ENCODE peak calls at places on chromosomes 6 and 20, in ten cellular contexts. V, E, O, L, K, C, S, U, I and P are unnamed samples.

GRCh38 chr20:57330998-57331397 is 1.4 kb downstream of the SPO11 start:
- DNase-seq in O (no peak), K (no peak), L (no peak), V (no peak), C (no peak), S (no peak), I (no peak), U (no peak), E (no peak), P (no peak)

GRCh38 chr6:46023216-46023915 is 7.7 kb upstream of the CLIC5 start:
- DNase-seq in U (no peak), C (no peak), S (no peak), E (no peak), K (no peak), O (no peak), V (no peak), L (no peak), I (no peak), P (no peak)

GRCh38 chr20:62012631-62013030 is 53.0 kb downstream of the TAF4 start:
- DNase-seq in U (no peak), V (no peak), S (no peak), C (no peak), E (no peak), K (no peak), L (no peak), O (no peak), I (no peak), P (no peak)

GRCh38 chr6:89413006-89413400 is 930 bp upstream of the RRAGD start:
- DNase-seq in O (no peak), K (no peak), C (no peak), L (no peak), V (no peak), U (no peak), I (peak; percentile 44), E (no peak), S (no peak), P (no peak)

GRCh38 chr20:2151805-2152727 is 50.4 kb downstream of the STK35 start:
- DNase-seq in U (no peak), O (peak; percentile 44), S (no peak), I (peak; percentile 69), C (peak; percentile 64), V (no peak), L (peak; percentile 40), E (no peak), K (no peak), P (no peak)

GRCh38 chr6:65410309-65410708 is 296.7 kb downstream of the EYS start:
- DNase-seq in I (no peak), C (no peak), U (no peak), K (no peak), E (no peak), V (no peak), O (no peak), S (no peak), L (no peak), P (no peak)

GRCh38 chr6:113050979-113051378 is 703.8 kb downstream of the RFPL4B start:
- DNase-seq in E (no peak), S (no peak), U (no peak), V (no peak), L (no peak), I (no peak), K (peak; percentile 59), C (no peak), O (no peak), P (no peak)

GRCh38 chr6:124795879-124796838 is 166.1 kb upstream of the RNF217 start:
- DNase-seq in I (no peak), K (peak; percentile 76), U (no peak), O (no peak), C (peak; percentile 1), S (no peak), L (no peak), V (no peak), E (no peak), P (peak; percentile 22)

GRCh38 chr20:19210426-19211155 is 1.9 kb upstream of the SLC24A3 start:
- DNase-seq in K (no peak), I (no peak), O (no peak), L (peak; percentile 49), E (no peak), V (no peak), C (no peak), U (no peak), S (no peak), P (no peak)

GRCh38 chr6:158037021-158037420 is 55.4 kb downstream of the SYNJ2 start:
- DNase-seq in S (no peak), O (no peak), I (no peak), V (no peak), K (no peak), L (no peak), U (no peak), C (no peak), E (no peak), P (peak; percentile 7)

GRCh38 chr6:35583893-35584688 is 71.4 kb upstream of the TULP1 start:
- DNase-seq in O (peak; percentile 72), U (no peak), L (peak; percentile 67), V (peak; percentile 78), S (peak; percentile 67), C (peak; percentile 77), I (peak; percentile 73), K (peak; percentile 76), E (peak; percentile 65), P (no peak)

GRCh38 chr20:39069976-39070375 is 107.8 kb downstream of the DHX35 start:
- DNase-seq in I (no peak), E (no peak), V (no peak), K (no peak), L (no peak), C (peak; percentile 17), U (no peak), S (no peak), O (no peak), P (no peak)

GRCh38 chr6:44967481-44967880 is 360.6 kb upstream of the RUNX2 start:
- DNase-seq in U (no peak), E (no peak), O (no peak), I (no peak), V (no peak), K (no peak), L (no peak), S (no peak), C (no peak), P (no peak)

GRCh38 chr6:137958809-137959565 is 91.9 kb downstream of the TNFAIP3 start:
- DNase-seq in U (no peak), K (no peak), V (no peak), I (no peak), O (no peak), C (no peak), L (no peak), E (no peak), S (no peak), P (no peak)

GRCh38 chr20:63572788-63573738 is 976 bp downstream of the HELZ2 start:
- DNase-seq in K (peak; percentile 16), L (no peak), O (no peak), I (no peak), U (no peak), E (no peak), V (no peak), C (no peak), S (no peak), P (no peak)

GRCh38 chr20:56400001-56400640 is 7.7 kb downstream of the CSTF1 start:
- DNase-seq in E (peak; percentile 58), L (peak; percentile 52), O (no peak), U (no peak), I (peak; percentile 44), V (peak; percentile 68), K (peak; percentile 59), S (peak; percentile 33), C (peak; percentile 84), P (no peak)

GRCh38 chr20:18031050-18031449 is 26.7 kb downstream of the OVOL2 start:
- DNase-seq in S (no peak), I (no peak), U (no peak), K (peak; percentile 39), E (no peak), C (no peak), O (no peak), V (no peak), L (no peak), P (no peak)

GRCh38 chr6:7051780-7052440 is 55.9 kb upstream of the RREB1 start:
- DNase-seq in I (peak; percentile 65), E (peak; percentile 58), U (no peak), O (peak; percentile 82), S (no peak), K (peak; percentile 86), C (no peak), L (peak; percentile 61), V (peak; percentile 59), P (peak; percentile 55)

GRCh38 chr6:2990179-2990931 is 9.3 kb upstream of the NQO2 start:
- DNase-seq in I (no peak), S (no peak), K (peak; percentile 89), V (peak; percentile 35), O (no peak), L (peak; percentile 50), C (no peak), E (no peak), U (no peak), P (no peak)

GRCh38 chr6:27668442-27669275 is 195.8 kb upstream of the ZNF184 start:
- DNase-seq in K (peak; percentile 95), E (no peak), V (no peak), L (no peak), S (peak; percentile 94), U (no peak), O (no peak), C (peak; percentile 77), I (no peak), P (no peak)
- H3K4me3 ChIP-seq in K (peak overlapping the region; percentile 56), E (peak overlapping the region; percentile 3), V (no peak overlapping the region), L (no peak overlapping the region), S (peak overlapping the region; percentile 63), U (peak overlapping the region; percentile 34), O (no peak overlapping the region), C (no peak overlapping the region), I (peak overlapping the region; percentile 5), P (peak overlapping the region; percentile 27)

GRCh38 chr20:58438970-58439808 is 50.2 kb downstream of the VAPB start:
- DNase-seq in E (no peak), I (no peak), C (no peak), U (peak; percentile 26), S (no peak), L (no peak), K (no peak), V (no peak), O (no peak), P (no peak)
- H3K4me1 ChIP-seq in E (peaks cover 10% of the 10 kb centered on the region), I (peaks cover 6% of the 10 kb centered on the region), C (peaks cover 2% of the 10 kb centered on the region), U (no peaks in the 10 kb centered on the region), S (no peaks in the 10 kb centered on the region), L (peaks cover 3% of the 10 kb centered on the region), K (no peaks in the 10 kb centered on the region), V (no peaks in the 10 kb centered on the region), O (no peaks in the 10 kb centered on the region), P (peaks cover 31% of the 10 kb centered on the region)

GRCh38 chr20:48864738-48865318 is 37.0 kb upstream of the PREX1 start:
- DNase-seq in U (no peak), O (no peak), V (no peak), I (no peak), S (no peak), L (no peak), K (no peak), E (no peak), C (no peak), P (no peak)
- H3K27ac ChIP-seq in U (no peak overlapping the region), O (no peak overlapping the region), V (no peak overlapping the region), I (no peak overlapping the region), S (peak overlapping the region; percentile 42), L (no peak overlapping the region), K (no peak overlapping the region), E (no peak overlapping the region), C (no peak overlapping the region), P (no peak overlapping the region)

DNA sequence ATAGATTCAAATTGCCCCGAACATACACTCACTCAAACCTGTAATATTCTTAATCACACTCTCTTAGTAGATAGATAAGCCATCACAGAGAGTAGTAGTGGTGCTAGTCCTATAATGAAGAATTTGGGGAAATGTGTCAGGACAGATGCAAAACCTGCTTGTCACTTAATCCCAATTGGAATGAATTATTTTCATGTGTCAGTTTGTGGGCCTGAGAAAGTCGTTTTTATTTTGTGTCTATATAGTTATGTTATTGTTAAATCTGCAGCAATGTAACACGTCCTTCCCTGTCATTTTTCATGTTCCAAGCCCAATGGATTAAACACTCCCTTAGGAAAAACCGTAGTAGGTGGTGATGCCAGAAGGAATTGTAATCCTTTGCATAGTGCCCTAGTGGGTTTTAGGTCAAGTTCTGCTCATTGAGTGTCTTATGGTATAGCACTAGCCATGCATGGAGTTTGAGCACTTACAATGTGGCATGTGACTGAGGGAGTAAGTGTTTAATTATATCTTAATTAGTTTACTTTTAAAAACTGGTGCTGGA is 106.0 kb upstream of the PRSS16 start:
- DNase-seq in V (no peak), S (no peak), C (no peak), O (no peak), K (no peak), L (no peak), E (no peak), I (no peak), U (no peak), P (no peak)
- H3K4me3 ChIP-seq in V (no peak overlapping the region), S (no peak overlapping the region), C (no peak overlapping the region), O (no peak overlapping the region), K (no peak overlapping the region), L (no peak overlapping the region), E (no peak overlapping the region), I (no peak overlapping the region), U (no peak overlapping the region), P (no peak overlapping the region)